ENCODE peak calls at places on chromosomes 4 and X, in five cellular contexts. C, G, K, O and E are unnamed samples.
A peak's percentile ranks its signal among the peaks of the same experiment; 100 is the strongest.

GRCh38 chr4:1210241-1210841 is 38.0 kb upstream of the SPON2 start:
- DNase-seq in C (no peak), G (no peak), K (no peak), O (no peak), E (no peak)

GRCh38 chr4:114907514-114908099 is 205.8 kb downstream of the NDST4 start:
- DNase-seq in C (no peak), G (no peak), K (no peak), O (no peak), E (no peak)

GRCh38 chr4:15402146-15402545 is 25.7 kb upstream of the C1QTNF7 start:
- DNase-seq in C (no peak), G (no peak), K (no peak), O (peak; percentile 35), E (no peak)

GRCh38 chrX:150544222-150544787 is 24.1 kb upstream of the MTM1 start:
- DNase-seq in C (no peak), G (peak; percentile 70), K (no peak), O (no peak), E (peak; percentile 6)

GRCh38 chrX:134603806-134604700 is 54.2 kb downstream of the PLAC1 start:
- DNase-seq in C (no peak), G (no peak), K (no peak), O (peak; percentile 60), E (peak; percentile 11)

GRCh38 chr4:33063238-33063637 is 2343.1 kb downstream of the PCDH7 start:
- DNase-seq in C (no peak), G (no peak), K (no peak), O (peak; percentile 65), E (no peak)

GRCh38 chr4:155569960-155570515 is 96.6 kb upstream of the GUCY1A1 start:
- DNase-seq in C (no peak), G (no peak), K (no peak), O (no peak), E (no peak)

GRCh38 chrX:6383488-6383887 is 151.4 kb downstream of the VCX3A start:
- DNase-seq in C (no peak), G (no peak), K (no peak), O (no peak), E (no peak)

GRCh38 chr4:1623390-1623789 is 60.7 kb downstream of the FAM53A start:
- DNase-seq in C (no peak), G (no peak), K (no peak), O (no peak), E (no peak)

GRCh38 chrX:50814701-50815476 is 895 bp upstream of the SHROOM4 start:
- DNase-seq in C (no peak), G (no peak), K (no peak), O (peak; percentile 68), E (no peak)

GRCh38 chr4:15118281-15118680 is 116.0 kb downstream of the CPEB2 start:
- DNase-seq in C (no peak), G (no peak), K (no peak), O (no peak), E (no peak)

GRCh38 chr4:139817657-139818452 is 152.2 kb downstream of the MGST2 start:
- DNase-seq in C (no peak), G (no peak), K (no peak), O (peak; percentile 28), E (no peak)

DNA sequence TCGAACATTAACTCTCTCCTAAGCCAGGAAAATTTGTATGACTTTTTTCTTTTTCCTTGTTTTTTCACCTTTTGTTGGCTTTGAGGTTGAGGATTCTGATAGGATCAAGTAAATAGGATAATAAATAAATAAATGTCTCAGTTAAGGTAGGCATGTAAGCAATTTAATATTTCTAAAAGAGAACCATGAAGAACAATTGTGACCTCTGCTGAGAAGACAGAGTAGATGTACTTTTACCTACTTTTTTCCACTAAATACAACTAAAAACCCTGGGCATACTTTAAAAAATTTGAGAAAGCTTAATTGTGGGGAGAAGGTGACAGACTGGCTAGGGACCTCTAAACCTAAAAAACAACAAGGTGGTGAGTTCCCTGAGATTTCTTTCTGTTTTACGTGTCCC is 31.6 kb upstream of the CLNK start:
- DNase-seq in C (no peak), G (no peak), K (no peak), O (no peak), E (no peak)
- H3K27ac ChIP-seq in C (no peak overlapping the region), G (no peak overlapping the region), K (no peak overlapping the region), O (no peak overlapping the region), E (no peak overlapping the region)

DNA sequence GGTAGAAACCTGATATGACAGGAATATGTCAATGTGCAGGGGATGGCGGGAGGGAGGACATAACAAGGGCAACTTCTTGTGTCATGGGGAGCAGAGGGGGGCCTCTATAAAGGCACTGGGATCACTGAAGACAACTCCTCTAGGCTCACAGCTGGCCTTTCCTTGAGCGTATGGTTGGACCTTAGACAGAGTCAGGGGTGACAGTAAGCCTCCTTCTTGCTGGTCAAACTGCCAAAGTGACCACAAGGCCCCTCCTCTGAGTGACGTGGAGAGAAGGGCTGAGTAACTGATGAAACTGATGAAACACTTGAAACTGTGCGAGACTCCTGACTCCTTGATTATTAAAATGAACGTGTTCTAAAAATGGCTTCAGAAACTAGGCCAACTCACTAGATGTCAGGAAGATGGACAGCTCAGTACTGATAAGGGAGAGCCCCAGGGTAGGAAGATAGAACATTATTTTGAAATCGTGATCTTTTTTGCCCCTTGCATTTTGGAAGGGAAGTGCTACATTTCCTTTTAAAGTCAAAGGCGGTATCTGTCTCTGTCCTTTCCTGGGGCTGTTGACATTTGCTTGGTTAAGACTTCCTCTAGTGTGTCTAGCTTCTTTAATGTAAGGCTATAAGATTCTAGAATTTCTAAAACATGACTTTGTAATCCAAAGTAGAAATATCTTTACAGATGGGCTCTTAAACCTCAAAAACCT is 1.6 kb downstream of the RAB33A start:
- DNase-seq in C (no peak), G (no peak), K (no peak), O (peak; percentile 92), E (peak; percentile 64)
- H3K9ac ChIP-seq in C (no peak overlapping the region), G (no peak overlapping the region), K (no peak overlapping the region), O (peak overlapping the region; percentile 95), E (no peak overlapping the region)

GRCh38 chr4:87042221-87042620 is 107.4 kb downstream of the AFF1 start:
- DNase-seq in C (no peak), G (no peak), K (no peak), O (no peak), E (no peak)

GRCh38 chr4:87042986-87043820 is 108.4 kb downstream of the AFF1 start:
- DNase-seq in C (no peak), G (no peak), K (no peak), O (no peak), E (peak; percentile 36)

GRCh38 chr4:87037921-87038320 is 103.1 kb downstream of the AFF1 start:
- DNase-seq in C (no peak), G (no peak), K (no peak), O (no peak), E (no peak)

GRCh38 chr4:87038837-87039715 is 104.3 kb downstream of the AFF1 start:
- DNase-seq in C (peak; percentile 51), G (peak; percentile 61), K (peak; percentile 80), O (peak; percentile 95), E (peak; percentile 89)

GRCh38 chr4:87041142-87041541 is 106.3 kb downstream of the AFF1 start:
- DNase-seq in C (no peak), G (no peak), K (no peak), O (no peak), E (no peak)
- H2BK12ac ChIP-seq in C (no peak overlapping the region), G (no peak overlapping the region), K (no peak overlapping the region), O (no peak overlapping the region), E (no peak overlapping the region)

DNA sequence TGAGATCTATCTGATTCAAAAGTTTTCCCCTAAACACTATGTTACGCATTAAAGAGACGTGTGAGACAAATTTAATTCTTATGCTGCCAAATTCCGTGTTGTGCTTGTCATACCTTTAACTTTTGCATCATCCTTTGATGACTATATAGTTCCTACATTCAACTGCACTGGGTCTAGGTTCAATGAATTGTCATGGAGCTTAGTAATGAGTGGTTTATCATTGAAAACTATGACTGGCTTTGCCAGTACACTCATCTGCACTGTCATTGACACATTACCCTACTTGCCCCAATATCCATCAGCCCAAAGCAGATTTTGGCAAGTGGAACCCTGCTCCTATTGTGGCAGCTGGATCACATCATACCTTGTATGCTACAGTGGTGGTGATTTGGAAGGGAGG is 882.9 kb upstream of the SLIT2 start:
- DNase-seq in C (no peak), G (no peak), K (no peak), O (no peak), E (no peak)
- H3K27ac ChIP-seq in C (no peak overlapping the region), G (no peak overlapping the region), K (no peak overlapping the region), O (no peak overlapping the region), E (no peak overlapping the region)

DNA sequence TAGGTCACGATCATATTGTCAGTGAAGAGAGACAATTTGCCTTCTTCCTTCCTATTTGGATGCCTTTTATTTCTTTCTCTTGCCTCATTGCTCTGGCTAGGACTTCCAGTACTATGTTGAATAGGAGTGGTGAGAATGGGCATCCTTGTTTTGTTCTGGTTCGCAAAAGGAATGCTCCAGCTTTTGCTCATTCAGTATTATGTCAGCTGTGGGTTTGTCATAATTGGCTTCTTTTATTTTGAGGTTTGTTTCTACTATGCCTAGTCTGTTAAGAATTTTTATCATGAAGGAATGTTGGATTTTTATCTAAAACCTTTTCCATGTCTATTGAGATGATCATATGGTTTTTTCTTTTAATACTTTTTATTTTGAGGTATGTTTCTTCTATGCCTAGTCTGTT is 152.3 kb upstream of the MAD2L1 start:
- DNase-seq in C (no peak), G (no peak), K (no peak), O (no peak), E (no peak)
- H3K9ac ChIP-seq in C (no peak overlapping the region), G (no peak overlapping the region), K (no peak overlapping the region), O (no peak overlapping the region), E (no peak overlapping the region)

GRCh38 chrX:153032397-153033118 is 23.7 kb upstream of the PNMA3 start:
- DNase-seq in C (peak; percentile 87), G (peak; percentile 68), K (peak; percentile 32), O (peak; percentile 51), E (peak; percentile 26)

GRCh38 chrX:153030801-153031200 is 25.5 kb upstream of the PNMA3 start:
- DNase-seq in C (no peak), G (no peak), K (no peak), O (no peak), E (no peak)

GRCh38 chrX:153029162-153029561 is 27.1 kb upstream of the PNMA3 start:
- DNase-seq in C (no peak), G (peak; percentile 32), K (no peak), O (no peak), E (peak; percentile 6)

DNA sequence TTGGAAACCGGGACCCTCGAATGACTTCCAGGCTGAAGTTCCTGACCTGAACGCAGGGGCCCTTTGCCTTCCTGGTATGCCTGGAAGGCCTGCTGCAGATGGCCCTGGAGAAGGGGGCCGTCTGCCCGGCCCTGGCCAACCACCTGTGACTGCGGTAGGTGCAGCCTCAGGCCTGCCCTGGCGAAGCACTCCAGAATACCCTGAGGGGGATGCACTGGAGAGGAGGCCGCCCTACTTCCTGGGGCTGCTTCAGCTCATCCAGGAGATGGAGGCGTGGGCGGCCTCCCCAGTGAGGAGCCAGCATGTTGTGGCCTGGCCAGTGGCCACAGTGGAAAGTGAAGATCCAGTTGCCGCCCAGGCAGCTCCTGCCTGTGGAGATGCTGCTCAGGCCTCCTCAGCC is 26.4 kb upstream of the PNMA3 start:
- DNase-seq in C (no peak), G (no peak), K (no peak), O (no peak), E (no peak)
- H2BK12ac ChIP-seq in C (no peak overlapping the region), G (no peak overlapping the region), K (no peak overlapping the region), O (no peak overlapping the region), E (no peak overlapping the region)